ENCODE peak calls at places on chromosomes 11 and 22, in seven cellular contexts. X is dorsolateral prefrontal cortex; E is heart right ventricle; K is Peyer's patch; C is HCT116; Q is uterus; Y is CD8-positive, alpha-beta T cell. J is an unnamed sample.

GRCh38 chr11:2538951-2539735 is 94.3 kb downstream of the KCNQ1 start:
- DNase-seq in X (no peak), C (no peak), Q (no peak), E (no peak), K (peak; percentile 41), Y (no peak), J (no peak)

GRCh38 chr11:125512106-125512505 is 16.0 kb upstream of the FEZ1 start:
- DNase-seq in Y (no peak), Q (no peak), E (no peak), X (no peak), C (no peak), K (no peak), J (no peak)

GRCh38 chr11:118715837-118716260 is 36.4 kb upstream of the TREH start:
- DNase-seq in Y (no peak), C (no peak), K (no peak), X (no peak), Q (peak; percentile 24), E (no peak), J (peak; percentile 73)

GRCh38 chr22:33923033-33923432 is 2.8 kb upstream of the LARGE1 start:
- DNase-seq in E (no peak), K (no peak), Y (no peak), X (no peak), Q (no peak), C (no peak), J (no peak)

GRCh38 chr11:3614742-3615171 is 27.0 kb downstream of the ART5 start:
- DNase-seq in Y (peak; percentile 8), X (no peak), K (peak; percentile 43), Q (no peak), C (no peak), E (no peak), J (peak; percentile 70)

GRCh38 chr11:11034476-11034875 is 176.6 kb upstream of the ZBED5 start:
- DNase-seq in X (no peak), E (no peak), Q (no peak), K (no peak), C (no peak), Y (no peak), J (no peak)

GRCh38 chr22:28541137-28541536 is 138.5 kb downstream of the TTC28 start:
- DNase-seq in E (no peak), K (no peak), Y (no peak), C (no peak), Q (no peak), X (no peak), J (no peak)

GRCh38 chr11:24375896-24376295 is 121.0 kb upstream of the LUZP2 start:
- DNase-seq in E (no peak), Q (no peak), K (no peak), Y (no peak), X (no peak), C (no peak), J (no peak)

GRCh38 chr11:45921561-45922424 is 663 bp upstream of the LARGE2 start:
- DNase-seq in E (no peak), Q (no peak), Y (no peak), X (peak; percentile 19), K (peak; percentile 65), C (no peak), J (no peak)

GRCh38 chr11:113386866-113387265 is 713 bp upstream of the ANKK1 start:
- DNase-seq in C (no peak), E (no peak), X (no peak), Y (no peak), K (no peak), Q (no peak), J (no peak)

GRCh38 chr22:24176040-24176439 is 5.2 kb upstream of the SUSD2 start:
- DNase-seq in K (no peak), X (no peak), C (no peak), Y (no peak), Q (no peak), E (no peak), J (no peak)

GRCh38 chr11:78660451-78660850 is 85.8 kb upstream of the NARS2 start:
- DNase-seq in Q (no peak), Y (no peak), X (no peak), K (no peak), E (no peak), C (no peak), J (no peak)

GRCh38 chr11:35483131-35483800 is 42.1 kb downstream of the PAMR1 start:
- DNase-seq in Q (no peak), K (no peak), Y (no peak), X (no peak), E (no peak), C (no peak), J (no peak)

GRCh38 chr11:79678780-79679468 is 238.1 kb upstream of the TENM4 start:
- DNase-seq in Y (no peak), K (no peak), E (no peak), X (no peak), C (no peak), Q (no peak), J (no peak)

GRCh38 chr11:92240946-92241345 is 16.3 kb downstream of the FAT3 start:
- DNase-seq in Y (no peak), C (no peak), Q (no peak), X (no peak), E (no peak), K (no peak), J (no peak)

GRCh38 chr11:60809249-60809648 is 24.1 kb downstream of the MS4A10 start:
- DNase-seq in Q (no peak), K (no peak), C (no peak), X (no peak), Y (no peak), E (no peak), J (no peak)

GRCh38 chr11:1832181-1832988 is 2.4 kb upstream of the SYT8 start:
- DNase-seq in C (no peak), E (no peak), K (peak; percentile 77), Q (no peak), X (peak; percentile 67), Y (peak; percentile 79), J (peak; percentile 68)

GRCh38 chr11:67354314-67355022 is 1.1 kb upstream of the POLD4 start:
- DNase-seq in C (peak; percentile 92), Q (peak; percentile 89), E (peak; percentile 79), X (no peak), K (peak; percentile 91), Y (no peak), J (peak; percentile 93)

GRCh38 chr22:22810471-22810870 is 77.1 kb upstream of the IGLL5 start:
- DNase-seq in Y (no peak), E (no peak), Q (no peak), C (no peak), X (no peak), K (no peak), J (no peak)

GRCh38 chr11:121929581-121929980 is 186.4 kb downstream of the BLID start:
- DNase-seq in E (peak; percentile 35), K (no peak), C (no peak), Y (no peak), Q (peak; percentile 16), X (no peak), J (peak; percentile 95)
- H3K4me3 ChIP-seq in E (peak overlapping the region; percentile 17), K (no peak overlapping the region), C (no peak overlapping the region), Y (no peak overlapping the region), Q (peak overlapping the region; percentile 33), X (peak overlapping the region; percentile 59), J (peak overlapping the region; percentile 61)

DNA sequence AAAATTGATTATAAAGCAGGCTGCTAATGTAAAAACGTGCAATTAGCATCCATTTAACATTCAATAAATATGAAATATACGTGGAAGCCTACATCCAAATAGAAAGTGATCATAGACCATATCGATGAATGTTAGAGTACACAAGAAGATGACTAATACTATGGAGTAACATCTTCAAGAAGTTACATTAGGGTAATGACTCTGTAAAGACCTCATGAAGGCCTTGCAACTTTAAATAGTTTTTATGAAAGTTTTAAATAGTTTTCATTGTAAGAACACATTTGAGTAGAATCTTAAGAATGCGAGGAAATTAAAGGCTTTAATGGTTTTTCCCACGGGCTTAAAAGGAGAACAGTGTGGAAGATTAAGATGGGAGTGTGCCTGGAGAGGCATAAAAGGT is 1.4 kb downstream of the TRIM34 start:
- DNase-seq in Q (no peak), X (no peak), Y (no peak), E (no peak), C (no peak), K (no peak), J (no peak)
- H3K4me3 ChIP-seq in Q (no peak overlapping the region), X (no peak overlapping the region), Y (no peak overlapping the region), E (no peak overlapping the region), C (no peak overlapping the region), K (no peak overlapping the region), J (no peak overlapping the region)

GRCh38 chr11:110096369-110096976 is 3.3 kb downstream of the ZC3H12C start:
- DNase-seq in X (no peak), Q (no peak), Y (no peak), E (no peak), C (no peak), K (no peak), J (no peak)
- H3K4me3 ChIP-seq in X (no peak overlapping the region), Q (no peak overlapping the region), Y (no peak overlapping the region), E (no peak overlapping the region), C (no peak overlapping the region), K (no peak overlapping the region), J (no peak overlapping the region)

GRCh38 chr11:84019576-84020194 is 733.5 kb upstream of the CCDC90B start:
- DNase-seq in K (no peak), Y (no peak), E (no peak), C (no peak), X (no peak), Q (no peak), J (peak; percentile 33)
- H3K4me3 ChIP-seq in K (no peak overlapping the region), Y (no peak overlapping the region), E (no peak overlapping the region), C (no peak overlapping the region), X (no peak overlapping the region), Q (no peak overlapping the region), J (no peak overlapping the region)

GRCh38 chr22:35775339-35775738 is 57.7 kb downstream of the APOL5 start:
- DNase-seq in Q (no peak), Y (no peak), C (no peak), K (no peak), E (no peak), X (no peak), J (no peak)

GRCh38 chr22:35782504-35782903 is 64.8 kb downstream of the APOL5 start:
- DNase-seq in K (no peak), Q (no peak), X (no peak), E (no peak), Y (no peak), C (no peak), J (no peak)

GRCh38 chr22:35781898-35782297 is 64.2 kb downstream of the APOL5 start:
- DNase-seq in X (no peak), C (no peak), K (no peak), Q (no peak), E (no peak), Y (no peak), J (no peak)

DNA sequence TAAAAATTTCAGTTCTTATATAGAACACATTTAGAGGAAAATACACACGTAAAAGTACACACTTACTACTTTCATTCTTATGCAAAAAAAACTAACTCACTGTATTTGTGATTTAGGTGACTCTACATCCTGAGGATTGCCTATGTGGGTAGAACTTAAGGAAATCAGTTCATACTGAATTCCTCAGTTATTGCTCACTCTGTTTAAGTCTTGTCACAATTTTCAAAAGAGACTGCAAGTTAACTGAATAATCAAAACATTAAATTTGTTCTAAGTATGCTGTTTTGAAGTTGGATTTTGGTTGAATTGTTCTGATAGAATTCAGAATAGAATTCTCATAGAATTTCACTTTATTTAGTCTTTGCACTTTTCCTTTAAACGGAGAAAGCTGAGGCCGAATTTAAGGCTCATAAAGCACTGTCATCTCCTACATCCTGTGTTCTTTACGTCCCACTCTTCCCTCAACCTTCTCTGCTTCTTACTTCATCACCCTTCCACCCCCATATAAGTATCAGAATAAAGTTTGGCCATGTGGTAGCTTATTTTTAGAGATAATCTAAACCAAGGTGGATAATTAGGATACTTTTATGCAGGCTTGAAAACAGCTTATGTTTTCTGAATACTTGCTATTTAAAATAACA is 59.8 kb downstream of the APOL5 start:
- DNase-seq in C (no peak), X (no peak), Q (no peak), K (no peak), E (no peak), Y (no peak), J (no peak)
- H3K4me3 ChIP-seq in C (no peak overlapping the region), X (no peak overlapping the region), Q (no peak overlapping the region), K (no peak overlapping the region), E (no peak overlapping the region), Y (no peak overlapping the region), J (no peak overlapping the region)

GRCh38 chr11:69703711-69704507 is at the start of gene FGF19:
- DNase-seq in K (no peak), X (no peak), Q (no peak), E (no peak), C (no peak), Y (no peak), J (no peak)
- H3K4me3 ChIP-seq in K (no peak within 1 kb of the TSS), X (no peak within 1 kb of the TSS), Q (no peak within 1 kb of the TSS), E (peak within 1 kb of the TSS; percentile 2), C (peak within 1 kb of the TSS; percentile 57), Y (no peak within 1 kb of the TSS), J (no peak within 1 kb of the TSS)